ENCODE peak calls at places on chromosomes 6 and 20, in four cellular contexts. One of them, this sample, is unnamed.

GRCh38 chr6:83615025-83615999 is 93.6 kb downstream of the SNAP91 start:
- DNase-seq in HepG2: peak; percentile 18
- DNase-seq in K562: peak; percentile 31
- DNase-seq in HCT116: peak; percentile 47
- DNase-seq in this sample: peak; percentile 12

GRCh38 chr6:13383280-13384163 is 55.2 kb upstream of the TBC1D7 start:
- DNase-seq in HCT116: no peak
- DNase-seq in K562: no peak
- DNase-seq in HepG2: peak; percentile 21
- DNase-seq in this sample: no peak

GRCh38 chr6:77447254-77447653 is 16.0 kb downstream of the HTR1B start:
- DNase-seq in HCT116: no peak
- DNase-seq in HepG2: no peak
- DNase-seq in K562: no peak
- DNase-seq in this sample: no peak

GRCh38 chr20:31666258-31667042 is 28.7 kb downstream of the COX4I2 start:
- DNase-seq in HepG2: no peak
- DNase-seq in HCT116: no peak
- DNase-seq in K562: peak; percentile 36
- DNase-seq in this sample: no peak

GRCh38 chr20:36538026-36538764 is 3.1 kb upstream of the MYL9 start:
- DNase-seq in HepG2: no peak
- DNase-seq in HCT116: no peak
- DNase-seq in K562: no peak
- DNase-seq in this sample: no peak

GRCh38 chr6:84774174-84775158 is 10.1 kb upstream of the TBX18 start:
- DNase-seq in HepG2: no peak
- DNase-seq in K562: peak; percentile 51
- DNase-seq in HCT116: no peak
- DNase-seq in this sample: no peak

GRCh38 chr20:51196991-51197651 is 174.2 kb upstream of the KCNG1 start:
- DNase-seq in HCT116: no peak
- DNase-seq in K562: no peak
- DNase-seq in HepG2: no peak
- DNase-seq in this sample: no peak

GRCh38 chr6:88704980-88705379 is 258.4 kb downstream of the RNGTT start:
- DNase-seq in HepG2: no peak
- DNase-seq in K562: peak; percentile 8
- DNase-seq in HCT116: no peak
- DNase-seq in this sample: no peak

GRCh38 chr6:90197854-90198496 is 98.7 kb downstream of the BACH2 start:
- DNase-seq in HCT116: no peak
- DNase-seq in K562: no peak
- DNase-seq in HepG2: peak; percentile 16
- DNase-seq in this sample: no peak

GRCh38 chr20:58696411-58696961 is 3.9 kb downstream of the NPEPL1 start:
- DNase-seq in HepG2: no peak
- DNase-seq in K562: no peak
- DNase-seq in HCT116: no peak
- DNase-seq in this sample: no peak

GRCh38 chr6:149210376-149210775 is 107.1 kb upstream of the TAB2 start:
- DNase-seq in HCT116: no peak
- DNase-seq in K562: no peak
- DNase-seq in HepG2: no peak
- DNase-seq in this sample: no peak

GRCh38 chr6:33372532-33373123 is 19.0 kb upstream of the KIFC1 start:
- DNase-seq in HepG2: no peak
- DNase-seq in HCT116: no peak
- DNase-seq in K562: no peak
- DNase-seq in this sample: no peak

GRCh38 chr6:162056745-162057144 is 670.8 kb downstream of the PRKN start:
- DNase-seq in K562: no peak
- DNase-seq in HepG2: peak; percentile 51
- DNase-seq in HCT116: no peak
- DNase-seq in this sample: no peak

GRCh38 chr20:23164176-23164601 is 78.1 kb upstream of the CD93 start:
- DNase-seq in HCT116: no peak
- DNase-seq in HepG2: peak; percentile 43
- DNase-seq in K562: no peak
- DNase-seq in this sample: no peak

GRCh38 chr6:150936021-150936555 is 70.6 kb downstream of the MTHFD1L start:
- DNase-seq in HepG2: no peak
- DNase-seq in HCT116: no peak
- DNase-seq in K562: no peak
- DNase-seq in this sample: no peak

GRCh38 chr20:13141541-13141940 is 79.5 kb upstream of the ISM1 start:
- DNase-seq in K562: no peak
- DNase-seq in HCT116: no peak
- DNase-seq in HepG2: no peak
- DNase-seq in this sample: no peak

GRCh38 chr6:74871757-74872156 is 334.1 kb downstream of the COL12A1 start:
- DNase-seq in HCT116: no peak
- DNase-seq in K562: no peak
- DNase-seq in HepG2: no peak
- DNase-seq in this sample: no peak

GRCh38 chr6:107419747-107420146 is 39.6 kb downstream of the PDSS2 start:
- DNase-seq in HepG2: no peak
- DNase-seq in K562: no peak
- DNase-seq in HCT116: no peak
- DNase-seq in this sample: no peak

GRCh38 chr6:109892451-109893435 is 85.4 kb upstream of the GPR6 start:
- DNase-seq in K562: no peak
- DNase-seq in HepG2: no peak
- DNase-seq in HCT116: peak; percentile 82
- DNase-seq in this sample: no peak

GRCh38 chr6:21769405-21769851 is 175.9 kb downstream of the SOX4 start:
- DNase-seq in HCT116: no peak
- DNase-seq in HepG2: no peak
- DNase-seq in K562: no peak
- DNase-seq in this sample: no peak

GRCh38 chr6:41460742-41461336 is 85.3 kb upstream of the FOXP4 start:
- DNase-seq in HCT116: peak; percentile 22
- DNase-seq in HepG2: no peak
- DNase-seq in K562: peak; percentile 66
- DNase-seq in this sample: no peak

GRCh38 chr6:139335447-139336210 is 38.8 kb downstream of the CITED2 start:
- DNase-seq in HepG2: no peak
- DNase-seq in K562: no peak
- DNase-seq in HCT116: no peak
- DNase-seq in this sample: no peak

GRCh38 chr6:1176595-1176994 is 135.3 kb upstream of the FOXQ1 start:
- DNase-seq in HepG2: no peak
- DNase-seq in HCT116: no peak
- DNase-seq in K562: no peak
- DNase-seq in this sample: no peak

GRCh38 chr6:155132617-155133016 is 131.2 kb upstream of the CLDN20 start:
- DNase-seq in HepG2: no peak
- DNase-seq in HCT116: no peak
- DNase-seq in K562: no peak
- DNase-seq in this sample: no peak

GRCh38 chr6:17865243-17865642 is 122.2 kb downstream of the KIF13A start:
- DNase-seq in HCT116: peak; percentile 58
- DNase-seq in K562: no peak
- DNase-seq in HepG2: no peak
- DNase-seq in this sample: no peak

GRCh38 chr20:57047281-57048026 is 219.0 kb downstream of the BMP7 start:
- DNase-seq in HCT116: no peak
- DNase-seq in HepG2: peak; percentile 34
- DNase-seq in K562: no peak
- DNase-seq in this sample: no peak

GRCh38 chr6:144659202-144659731 is 374.1 kb downstream of the UTRN start:
- DNase-seq in K562: no peak
- DNase-seq in HCT116: no peak
- DNase-seq in HepG2: peak; percentile 42
- DNase-seq in this sample: no peak

GRCh38 chr6:31836676-31837611 is 9.4 kb downstream of the HSPA1B start:
- DNase-seq in K562: peak; percentile 64
- DNase-seq in HepG2: no peak
- DNase-seq in HCT116: no peak
- DNase-seq in this sample: no peak

DNA sequence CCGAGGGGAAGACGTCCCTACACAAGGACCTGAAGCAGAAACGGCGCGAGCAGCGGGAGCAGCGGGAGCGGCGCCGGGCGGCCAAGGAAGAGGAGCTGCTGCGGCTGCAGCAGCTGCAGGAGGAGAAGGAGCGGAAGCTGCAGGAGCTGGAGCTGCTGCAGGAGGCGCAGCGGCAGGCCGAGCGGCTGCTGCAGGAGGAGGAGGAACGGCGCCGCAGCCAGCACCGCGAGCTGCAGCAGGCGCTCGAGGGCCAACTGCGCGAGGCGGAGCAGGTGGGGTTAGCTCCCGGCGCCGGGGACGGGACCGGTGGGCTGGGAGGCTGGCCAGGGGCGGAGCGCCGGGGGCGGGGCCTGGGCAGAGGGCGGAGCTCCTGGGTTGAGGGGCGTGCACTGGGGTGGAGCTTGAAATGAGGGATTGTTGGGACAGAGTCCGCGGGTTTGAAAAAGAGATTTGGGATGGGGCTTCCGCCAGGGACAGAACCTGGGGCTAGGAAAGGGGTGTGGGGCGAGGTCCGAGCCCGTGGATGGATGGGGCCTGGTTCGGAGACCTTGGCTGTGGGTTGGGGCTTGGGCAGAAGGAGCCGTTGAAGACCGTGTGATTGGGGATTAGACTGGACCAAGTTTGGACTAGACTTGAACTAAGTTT is 20.7 kb downstream of the DEF6 start:
- DNase-seq in HCT116: no peak
- DNase-seq in HepG2: peak; percentile 86
- DNase-seq in K562: peak; percentile 73
- DNase-seq in this sample: no peak
- TF ChIP-seq REST in HCT116: no peak
- TF ChIP-seq REST in HepG2: no peak
- TF ChIP-seq REST in K562: no peak
- TF ChIP-seq REST in this sample: no peak

GRCh38 chr6:44036699-44037101 is 90.6 kb downstream of the MRPL14 start:
- DNase-seq in HCT116: no peak
- DNase-seq in HepG2: peak; percentile 49
- DNase-seq in K562: no peak
- DNase-seq in this sample: no peak
- TF ChIP-seq TCF7L2 in HCT116: no peak
- TF ChIP-seq TCF7L2 in HepG2: no peak
- TF ChIP-seq TCF7L2 in K562: no peak
- TF ChIP-seq TCF7L2 in this sample: no peak

GRCh38 chr6:81690073-81690472 is 62.4 kb downstream of the TENT5A start:
- DNase-seq in HCT116: no peak
- DNase-seq in HepG2: no peak
- DNase-seq in K562: no peak
- DNase-seq in this sample: no peak
- TF ChIP-seq SIN3A in HCT116: no peak
- TF ChIP-seq SIN3A in HepG2: no peak
- TF ChIP-seq SIN3A in K562: no peak
- TF ChIP-seq SIN3A in this sample: no peak

DNA sequence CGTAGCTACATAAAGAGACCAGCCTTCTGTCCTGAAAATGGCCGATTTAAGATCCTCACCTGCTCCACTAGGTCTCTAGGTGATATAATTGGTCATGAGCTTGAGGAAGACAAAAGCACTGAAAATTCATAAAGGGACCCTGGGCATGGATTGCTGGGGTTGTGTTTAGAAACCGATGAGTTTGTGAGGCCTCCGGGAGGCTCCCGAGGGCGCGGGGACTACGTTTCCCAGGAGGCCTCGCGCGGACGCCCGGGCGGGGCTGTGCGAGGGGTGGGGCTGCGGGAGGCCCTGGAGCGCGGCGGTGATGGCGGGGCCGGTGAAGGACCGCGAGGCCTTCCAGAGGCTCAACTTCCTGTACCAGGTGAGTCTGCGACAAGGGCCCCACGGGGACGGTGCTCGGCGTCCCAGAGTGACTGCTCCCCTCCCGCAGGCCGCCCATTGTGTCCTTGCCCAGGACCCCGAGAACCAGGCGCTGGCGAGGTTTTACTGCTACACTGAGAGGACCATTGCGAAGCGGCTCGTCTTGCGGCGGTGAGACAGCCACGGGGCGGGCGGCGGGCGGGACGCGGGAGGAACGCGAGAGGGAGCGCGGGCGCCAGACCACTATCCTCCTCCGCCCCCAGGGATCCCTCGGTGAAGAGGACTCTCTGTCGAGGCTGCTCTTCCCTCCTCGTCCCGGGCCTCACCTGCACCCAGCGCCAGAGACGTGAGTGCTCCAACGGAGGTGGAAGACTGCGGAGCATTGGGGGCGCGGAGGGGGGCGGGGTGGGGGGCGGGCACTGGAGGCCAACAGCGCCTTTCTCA is at the start of gene RPP21:
- DNase-seq in K562: peak; percentile 98
- DNase-seq in HCT116: peak; percentile 52
- DNase-seq in HepG2: peak; percentile 75
- DNase-seq in this sample: no peak
- TF ChIP-seq REST in K562: peak; percentile 64
- TF ChIP-seq REST in HCT116: no peak
- TF ChIP-seq REST in HepG2: no peak
- TF ChIP-seq REST in this sample: no peak